ENCODE peak calls at places on chromosomes 3 and 15, in five cellular contexts. F, T, R, U and A are unnamed samples.

GRCh38 chr3:146594843-146595482 is 10.2 kb downstream of the PLSCR5 start:
- DNase-seq in U (no peak), R (no peak), F (no peak), T (peak), A (peak)

GRCh38 chr3:125375950-125376679 is 990 bp upstream of the ZNF148 start:
- DNase-seq in F (no peak), T (peak), R (no peak), U (peak), A (peak)

GRCh38 chr3:195693428-195694216 is 27.2 kb upstream of the MUC20 start:
- DNase-seq in T (no peak), U (no peak), R (no peak), F (no peak), A (no peak)

GRCh38 chr3:141250828-141251227 is 19.2 kb downstream of the PXYLP1 start:
- DNase-seq in R (no peak), U (no peak), T (no peak), F (no peak), A (no peak)

GRCh38 chr3:89474333-89475130 is 367.1 kb downstream of the EPHA3 start:
- DNase-seq in F (no peak), U (no peak), T (peak), R (no peak), A (no peak)

GRCh38 chr3:56137406-56137805 is 330.9 kb downstream of the ERC2 start:
- DNase-seq in T (peak), R (no peak), F (no peak), U (no peak), A (peak)

GRCh38 chr3:170307998-170308398 is 49.5 kb upstream of the SKIL start:
- DNase-seq in U (no peak), F (no peak), T (peak), R (no peak), A (peak)

GRCh38 chr3:124969963-124970722 is 35.6 kb upstream of the MUC13 start:
- DNase-seq in U (no peak), R (no peak), T (no peak), F (no peak), A (no peak)

GRCh38 chr15:100198442-100198841 is 143.3 kb downstream of the ADAMTS17 start:
- DNase-seq in T (no peak), U (no peak), F (no peak), R (no peak), A (no peak)

GRCh38 chr15:72342385-72342784 is 22.4 kb upstream of the CELF6 start:
- DNase-seq in F (no peak), R (no peak), U (no peak), T (peak), A (peak)

GRCh38 chr3:135965129-135965505 is 411 bp upstream of the PPP2R3A start:
- DNase-seq in U (no peak), R (no peak), F (no peak), T (no peak), A (no peak)

GRCh38 chr15:67815036-67815592 is 10.2 kb upstream of the SKOR1 start:
- DNase-seq in U (no peak), R (no peak), T (no peak), F (no peak), A (no peak)

GRCh38 chr15:49468440-49468839 is 45.4 kb downstream of the FGF7 start:
- DNase-seq in F (no peak), T (peak), R (no peak), U (no peak), A (peak)

GRCh38 chr3:185308126-185308754 is 54.4 kb upstream of the EHHADH start:
- DNase-seq in R (no peak), U (peak), F (peak), T (peak), A (peak)

GRCh38 chr15:51758645-51759044 is 7.2 kb downstream of the TMOD2 start:
- DNase-seq in R (no peak), T (peak), U (no peak), F (no peak), A (peak)

GRCh38 chr3:14307953-14308352 is 94.5 kb upstream of the SLC6A6 start:
- DNase-seq in T (no peak), U (no peak), R (no peak), F (no peak), A (no peak)

GRCh38 chr3:35664460-35664919 is 25.2 kb downstream of the ARPP21 start:
- DNase-seq in R (peak), T (peak), F (no peak), U (no peak), A (no peak)

GRCh38 chr3:15096026-15096425 is 2.9 kb downstream of the RBSN start:
- DNase-seq in F (no peak), R (no peak), U (no peak), T (no peak), A (no peak)

GRCh38 chr3:134056464-134056891 is 26.8 kb upstream of the SLCO2A1 start:
- DNase-seq in U (no peak), T (no peak), F (no peak), R (no peak), A (no peak)

GRCh38 chr3:22900296-22900695 is 302.8 kb upstream of the UBE2E2 start:
- DNase-seq in F (no peak), R (no peak), U (no peak), T (no peak), A (peak)

DNA sequence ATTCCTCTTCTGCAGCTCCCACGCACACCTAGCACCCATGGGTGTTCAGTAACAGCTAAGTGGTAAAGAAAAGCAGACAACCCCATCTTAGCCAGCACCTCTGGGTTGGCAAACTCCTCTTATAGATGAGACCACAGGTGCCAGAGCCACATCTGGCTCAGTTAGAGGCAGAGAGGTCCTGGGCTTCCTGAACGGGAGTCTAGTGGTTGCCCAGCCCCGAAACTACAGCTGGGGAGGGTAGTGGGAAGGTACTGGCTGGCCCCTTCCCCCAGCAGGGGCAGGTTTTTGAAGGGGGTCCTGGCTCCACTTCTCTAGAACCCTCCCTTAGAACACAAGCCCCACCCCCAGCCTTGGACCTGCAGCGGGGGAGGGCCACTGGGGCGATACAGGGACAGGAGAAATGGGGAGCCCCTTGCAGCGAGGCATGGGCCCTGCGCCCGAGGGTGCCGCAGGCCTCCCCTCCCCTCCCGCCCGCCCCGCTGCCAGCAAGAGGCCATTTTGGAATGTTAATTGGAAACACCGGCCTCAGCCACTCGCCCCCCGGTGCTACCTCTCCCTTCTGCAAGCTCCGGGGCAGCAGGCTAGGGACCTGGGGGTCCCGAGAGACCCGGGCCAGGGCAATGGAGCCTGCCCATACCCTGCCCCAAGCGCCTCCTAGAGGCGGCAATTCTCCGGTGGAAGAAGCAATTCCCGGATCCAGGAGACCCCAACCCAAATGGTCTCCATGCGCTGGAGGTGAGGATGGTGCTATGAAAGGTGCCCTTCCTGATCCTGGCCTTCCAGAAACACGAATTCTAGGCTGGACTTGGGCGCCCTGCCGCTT is 1.5 kb downstream of the DUSP7 start:
- DNase-seq in F (no peak), R (no peak), T (no peak), U (no peak), A (no peak)
- TF ChIP-seq CTCF in F (no peak), R (no peak), T (peak), U (peak), A (no peak)

GRCh38 chr3:86653801-86654200 is 337.1 kb downstream of the VGLL3 start:
- DNase-seq in F (no peak), U (no peak), R (no peak), T (no peak), A (no peak)
- TF ChIP-seq CTCF in F (no peak), U (no peak), R (no peak), T (no peak), A (no peak)

GRCh38 chr3:123336001-123336400 is 112.9 kb downstream of the ADCY5 start:
- DNase-seq in R (no peak), U (no peak), F (no peak), T (no peak), A (no peak)

GRCh38 chr3:123338620-123339061 is 110.2 kb downstream of the ADCY5 start:
- DNase-seq in F (no peak), U (no peak), T (no peak), R (no peak), A (no peak)

GRCh38 chr3:123336441-123336851 is 112.4 kb downstream of the ADCY5 start:
- DNase-seq in U (no peak), R (no peak), F (no peak), T (no peak), A (no peak)

GRCh38 chr3:123338021-123338619 is 110.8 kb downstream of the ADCY5 start:
- DNase-seq in R (no peak), U (peak), F (no peak), T (no peak), A (no peak)

GRCh38 chr3:123337226-123337625 is 111.7 kb downstream of the ADCY5 start:
- DNase-seq in U (no peak), F (no peak), R (no peak), T (no peak), A (no peak)
- TF ChIP-seq CTCF in U (no peak), F (no peak), R (no peak), T (no peak), A (no peak)

GRCh38 chr3:58635371-58636285 is 30.9 kb downstream of the FAM3D start:
- DNase-seq in T (no peak), R (no peak), U (no peak), F (no peak), A (no peak)
- TF ChIP-seq CTCF in T (no peak), R (no peak), U (no peak), F (no peak), A (no peak)

GRCh38 chr15:29938701-29939340 is 116.6 kb upstream of the TJP1 start:
- DNase-seq in U (no peak), T (peak), F (no peak), R (no peak), A (peak)
- TF ChIP-seq CTCF in U (peak), T (peak), F (no peak), R (peak), A (no peak)

DNA sequence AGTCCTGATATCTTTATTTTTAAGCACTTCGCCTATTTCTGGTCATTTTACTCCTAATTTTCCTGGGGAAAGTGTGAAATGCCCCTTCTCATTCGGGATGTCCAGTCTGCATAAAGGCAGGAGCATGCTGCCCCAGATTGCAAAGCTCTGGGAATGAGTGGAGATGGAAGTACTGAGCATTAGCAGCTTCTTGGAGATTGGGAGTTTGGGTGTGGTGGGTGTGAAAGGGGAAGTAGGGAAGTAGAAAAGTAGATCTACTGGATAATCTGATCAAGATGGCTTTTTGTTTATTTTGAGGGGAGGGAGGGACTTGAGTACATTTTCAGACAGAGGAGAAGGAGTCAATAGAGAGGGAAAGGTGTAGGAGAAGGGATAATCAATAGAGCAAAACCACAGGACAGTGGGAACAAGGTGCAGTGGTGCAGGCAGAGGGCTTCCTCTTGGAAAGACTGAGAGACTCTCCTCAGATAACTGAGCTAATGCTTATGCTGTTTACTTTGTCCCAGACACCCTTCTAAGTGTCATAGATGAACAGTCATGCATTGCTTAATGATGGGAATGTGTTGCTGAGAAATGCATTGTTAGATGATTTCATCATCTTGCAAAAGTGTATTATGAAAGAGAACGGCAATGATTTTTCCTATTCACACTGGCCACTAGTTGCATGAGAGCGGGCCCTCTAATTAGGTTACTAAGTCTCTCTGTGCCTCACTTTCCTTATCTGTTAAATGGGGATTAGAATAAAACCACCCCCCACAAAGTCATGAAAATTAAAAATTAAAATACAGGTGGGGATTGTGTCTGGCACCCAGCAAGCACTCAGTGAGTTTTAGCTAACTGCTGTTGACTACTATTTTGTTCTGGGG is 45.5 kb downstream of the PHLDB2 start:
- DNase-seq in F (no peak), T (peak), R (no peak), U (no peak), A (peak)
- TF ChIP-seq CTCF in F (no peak), T (peak), R (peak), U (no peak), A (peak)

GRCh38 chr15:90099868-90100854 is 2.1 kb downstream of the IDH2 start:
- DNase-seq in F (peak), R (peak), T (no peak), U (peak), A (peak)

GRCh38 chr15:90104551-90104950 is 2.3 kb upstream of the IDH2 start:
- DNase-seq in R (peak), U (peak), T (no peak), F (no peak), A (no peak)

GRCh38 chr15:90101130-90101968 is 919 bp downstream of the IDH2 start:
- DNase-seq in F (peak), R (peak), T (no peak), U (peak), A (no peak)

GRCh38 chr15:90103669-90104329 is 1.5 kb upstream of the IDH2 start:
- DNase-seq in T (no peak), F (no peak), U (peak), R (peak), A (no peak)

GRCh38 chr15:90101969-90102890 is at the start of gene IDH2:
- DNase-seq in R (peak), T (peak), F (peak), U (peak), A (peak)
- TF ChIP-seq CTCF in R (no peak), T (no peak), F (no peak), U (peak), A (no peak)

GRCh38 chr3:178300441-178300959 is 235.7 kb upstream of the KCNMB2 start:
- DNase-seq in R (no peak), U (no peak), F (no peak), T (no peak), A (no peak)

GRCh38 chr3:178306427-178307115 is 229.7 kb upstream of the KCNMB2 start:
- DNase-seq in R (no peak), U (no peak), F (no peak), T (no peak), A (no peak)

GRCh38 chr3:178304758-178305157 is 231.5 kb upstream of the KCNMB2 start:
- DNase-seq in U (no peak), F (no peak), T (peak), R (no peak), A (no peak)

GRCh38 chr3:178297732-178298131 is 238.5 kb upstream of the KCNMB2 start:
- DNase-seq in T (no peak), R (no peak), F (no peak), U (no peak), A (no peak)

GRCh38 chr3:178302966-178303930 is 233.0 kb upstream of the KCNMB2 start:
- DNase-seq in U (no peak), T (no peak), F (no peak), R (no peak), A (no peak)
- TF ChIP-seq CTCF in U (no peak), T (no peak), F (no peak), R (no peak), A (no peak)